ENCODE peak calls at places on chromosomes 6 and 20, in four cellular contexts. E is DND-41, T is uterus, V is HCT116. U is an unnamed sample.

GRCh38 chr6:31776563-31776960 is 566 bp downstream of the VWA7 start:
- DNase-seq in T (no peak), V (no peak), E (no peak), U (no peak)

GRCh38 chr20:2701671-2702081 is 9.1 kb downstream of the EBF4 start:
- DNase-seq in T (no peak), E (no peak), V (no peak), U (no peak)

GRCh38 chr6:13923527-13924145 is 1.1 kb upstream of the RNF182 start:
- DNase-seq in V (no peak), T (no peak), E (no peak), U (peak; percentile 66)

GRCh38 chr6:137870744-137871247 is 3.7 kb downstream of the TNFAIP3 start:
- DNase-seq in E (peak; percentile 34), V (no peak), T (no peak), U (no peak)

GRCh38 chr20:17014217-17014616 is 212.6 kb upstream of the PCSK2 start:
- DNase-seq in V (no peak), E (no peak), T (no peak), U (no peak)

GRCh38 chr20:23340524-23340923 is 10.1 kb upstream of the NXT1 start:
- DNase-seq in E (peak; percentile 75), V (peak; percentile 54), T (peak; percentile 37), U (no peak)

GRCh38 chr20:47610247-47610944 is 108.7 kb downstream of the NCOA3 start:
- DNase-seq in T (no peak), E (no peak), V (peak; percentile 71), U (peak; percentile 62)

GRCh38 chr20:35012227-35013069 is 56.8 kb downstream of the MYH7B start:
- DNase-seq in T (peak; percentile 58), E (no peak), V (no peak), U (no peak)

GRCh38 chr6:149185799-149186357 is 131.6 kb upstream of the TAB2 start:
- DNase-seq in V (no peak), E (no peak), T (no peak), U (no peak)
- H3K9me3 ChIP-seq in V (no peaks in the 10 kb centered on the region), E (peaks cover 3% of the 10 kb centered on the region), T (no peaks in the 10 kb centered on the region), U (peaks cover 9% of the 10 kb centered on the region)

GRCh38 chr6:45074423-45074822 is 253.7 kb upstream of the RUNX2 start:
- DNase-seq in V (no peak), E (no peak), T (no peak), U (no peak)

GRCh38 chr6:45072014-45072413 is 256.1 kb upstream of the RUNX2 start:
- DNase-seq in E (no peak), V (no peak), T (no peak), U (no peak)

GRCh38 chr6:45075246-45075645 is 252.9 kb upstream of the RUNX2 start:
- DNase-seq in E (no peak), V (no peak), T (no peak), U (no peak)

GRCh38 chr6:45073771-45074170 is 254.4 kb upstream of the RUNX2 start:
- DNase-seq in V (no peak), E (no peak), T (no peak), U (no peak)

GRCh38 chr6:45072673-45073072 is 255.5 kb upstream of the RUNX2 start:
- DNase-seq in V (no peak), E (no peak), T (no peak), U (no peak)
- H3K9me3 ChIP-seq in V (no peaks in the 10 kb centered on the region), E (no peaks in the 10 kb centered on the region), T (no peaks in the 10 kb centered on the region), U (no peaks in the 10 kb centered on the region)

GRCh38 chr6:143912671-143913070 is 48.4 kb downstream of the ZC2HC1B start:
- DNase-seq in E (no peak), V (no peak), T (no peak), U (no peak)
- H3K9me3 ChIP-seq in E (no peaks in the 10 kb centered on the region), V (no peaks in the 10 kb centered on the region), T (no peaks in the 10 kb centered on the region), U (peaks cover 10% of the 10 kb centered on the region)

GRCh38 chr20:41600926-41601631 is 17.1 kb downstream of the CHD6 start:
- DNase-seq in T (no peak), E (no peak), V (no peak), U (no peak)

GRCh38 chr20:41601742-41602141 is 16.4 kb downstream of the CHD6 start:
- DNase-seq in E (no peak), V (no peak), T (no peak), U (no peak)

GRCh38 chr20:41599699-41600104 is 18.5 kb downstream of the CHD6 start:
- DNase-seq in T (no peak), V (no peak), E (no peak), U (no peak)

GRCh38 chr20:41594514-41595322 is 23.5 kb downstream of the CHD6 start:
- DNase-seq in T (no peak), V (no peak), E (no peak), U (no peak)

DNA sequence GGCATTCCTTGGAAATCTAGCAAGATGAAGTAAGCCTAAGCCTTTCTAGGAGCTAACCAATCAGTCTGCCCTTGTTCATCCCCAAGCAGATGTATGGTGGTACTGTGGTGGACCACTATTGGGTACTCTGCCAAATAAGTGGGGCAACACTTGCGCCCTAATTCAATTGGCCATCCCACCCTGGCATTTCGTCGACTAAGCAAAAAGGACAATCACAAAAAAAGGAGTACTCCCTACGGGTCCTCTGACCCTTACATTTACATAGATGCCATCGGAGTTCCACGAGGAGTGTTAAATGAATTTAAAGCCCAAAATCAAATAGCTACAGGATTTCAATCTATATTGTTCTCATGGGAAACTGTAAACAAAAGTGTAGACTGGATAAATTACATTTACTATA is 19.5 kb downstream of the CHD6 start:
- DNase-seq in T (no peak), V (no peak), E (no peak), U (no peak)
- H3K9me3 ChIP-seq in T (no peaks in the 10 kb centered on the region), V (peaks cover 15% of the 10 kb centered on the region), E (peaks cover 85% of the 10 kb centered on the region), U (peaks cover 44% of the 10 kb centered on the region)